ENCODE peak calls at places on chromosomes 11 and 22, in nine cellular contexts. H is fibroblast of pulmonary artery, D is AG10803, M is left lung, F is fibroblast of mammary gland, Q is foreskin fibroblast, R is nephron progenitor cell, W is transverse colon, C is neural crest cell. Z is an unnamed sample.

GRCh38 chr11:64553554-64554201 is 37.3 kb upstream of the SLC22A12 start:
- DNase-seq in H (peak; percentile 70), D (peak; percentile 46), M (peak; percentile 61), F (peak; percentile 61), Q (peak; percentile 72), R (peak; percentile 79), W (peak; percentile 59), C (peak; percentile 71), Z (peak; percentile 51)

GRCh38 chr11:78646564-78647185 is 72.0 kb upstream of the NARS2 start:
- DNase-seq in H (peak; percentile 51), D (peak; percentile 20), M (no peak), F (peak; percentile 44), Q (peak; percentile 60), R (peak; percentile 60), W (peak; percentile 65), C (peak; percentile 48), Z (no peak)

GRCh38 chr22:42304021-42304790 is 33.8 kb upstream of the TCF20 start:
- DNase-seq in H (no peak), D (no peak), M (no peak), F (no peak), Q (no peak), R (peak; percentile 56), W (no peak), C (no peak), Z (no peak)

GRCh38 chr11:66068923-66069714 is 953 bp upstream of the PACS1 start:
- DNase-seq in H (peak; percentile 56), D (peak; percentile 91), M (peak; percentile 56), F (peak; percentile 64), Q (peak; percentile 80), R (no peak), W (peak; percentile 42), C (no peak), Z (peak; percentile 78)

GRCh38 chr22:50342651-50343540 is at the start of gene PPP6R2:
- DNase-seq in H (peak; percentile 62), D (peak; percentile 58), M (peak; percentile 82), F (peak; percentile 48), Q (peak; percentile 88), R (peak; percentile 92), W (peak; percentile 88), C (peak; percentile 85), Z (peak; percentile 79)

GRCh38 chr22:22463855-22464540 is 44.5 kb downstream of the ZNF280B start:
- DNase-seq in H (peak; percentile 79), D (peak; percentile 55), M (no peak), F (peak; percentile 64), Q (peak; percentile 83), R (peak; percentile 75), W (peak; percentile 44), C (peak; percentile 72), Z (no peak)

GRCh38 chr22:45998638-45999378 is 21.8 kb upstream of the WNT7B start:
- DNase-seq in H (no peak), D (no peak), M (peak; percentile 28), F (no peak), Q (no peak), R (no peak), W (no peak), C (no peak), Z (no peak)

GRCh38 chr11:72591785-72592490 is 82.3 kb downstream of the PDE2A start:
- DNase-seq in H (no peak), D (no peak), M (no peak), F (no peak), Q (no peak), R (no peak), W (no peak), C (no peak), Z (no peak)

GRCh38 chr11:72781313-72782080 is 12.3 kb downstream of the STARD10 start:
- DNase-seq in H (no peak), D (no peak), M (no peak), F (no peak), Q (peak; percentile 48), R (peak; percentile 68), W (peak; percentile 64), C (no peak), Z (no peak)

GRCh38 chr11:67700548-67701262 is 26.3 kb upstream of the ALDH3B2 start:
- DNase-seq in H (no peak), D (no peak), M (peak; percentile 40), F (no peak), Q (no peak), R (no peak), W (no peak), C (no peak), Z (no peak)

GRCh38 chr11:66970808-66971442 is 4.2 kb upstream of the C11orf86 start:
- DNase-seq in H (peak; percentile 100), D (peak; percentile 100), M (peak; percentile 72), F (peak; percentile 100), Q (peak; percentile 99), R (no peak), W (peak; percentile 29), C (no peak), Z (peak; percentile 92)

GRCh38 chr11:43278302-43278956 is 33.4 kb upstream of the API5 start:
- DNase-seq in H (peak; percentile 52), D (peak; percentile 30), M (no peak), F (peak; percentile 18), Q (peak; percentile 22), R (no peak), W (no peak), C (no peak), Z (no peak)

GRCh38 chr11:128407962-128408361 is 179.4 kb downstream of the ETS1 start:
- DNase-seq in H (peak; percentile 81), D (peak; percentile 94), M (no peak), F (peak; percentile 62), Q (peak; percentile 89), R (no peak), W (no peak), C (no peak), Z (no peak)

GRCh38 chr11:1205121-1205986 is 17.5 kb upstream of the MUC5B start:
- DNase-seq in H (no peak), D (no peak), M (no peak), F (no peak), Q (no peak), R (no peak), W (peak; percentile 10), C (no peak), Z (peak; percentile 34)

GRCh38 chr22:27776410-27776958 is 25.1 kb downstream of the MN1 start:
- DNase-seq in H (no peak), D (peak; percentile 84), M (no peak), F (no peak), Q (peak; percentile 52), R (no peak), W (no peak), C (peak; percentile 22), Z (no peak)

GRCh38 chr22:36201630-36202312 is at the start of gene APOL4:
- DNase-seq in H (peak; percentile 81), D (peak; percentile 60), M (peak; percentile 72), F (peak; percentile 59), Q (peak; percentile 51), R (no peak), W (peak; percentile 66), C (no peak), Z (no peak)

GRCh38 chr22:24400726-24401596 is 26.4 kb upstream of the ADORA2A start:
- DNase-seq in H (no peak), D (peak; percentile 35), M (no peak), F (peak; percentile 57), Q (peak; percentile 56), R (no peak), W (no peak), C (no peak), Z (peak; percentile 84)

GRCh38 chr11:27012254-27012921 is 18.5 kb downstream of the FIBIN start:
- DNase-seq in H (peak; percentile 79), D (peak; percentile 41), M (no peak), F (peak; percentile 63), Q (peak; percentile 76), R (no peak), W (peak; percentile 14), C (no peak), Z (no peak)

GRCh38 chr11:127126956-127127355 is 126.4 kb upstream of the KIRREL3 start:
- DNase-seq in H (no peak), D (no peak), M (no peak), F (no peak), Q (no peak), R (no peak), W (no peak), C (no peak), Z (no peak)

GRCh38 chr11:64969209-64969608 is 2.7 kb downstream of the MAJIN start:
- DNase-seq in H (peak; percentile 24), D (peak; percentile 9), M (no peak), F (peak; percentile 36), Q (peak; percentile 59), R (no peak), W (peak; percentile 20), C (no peak), Z (no peak)

DNA sequence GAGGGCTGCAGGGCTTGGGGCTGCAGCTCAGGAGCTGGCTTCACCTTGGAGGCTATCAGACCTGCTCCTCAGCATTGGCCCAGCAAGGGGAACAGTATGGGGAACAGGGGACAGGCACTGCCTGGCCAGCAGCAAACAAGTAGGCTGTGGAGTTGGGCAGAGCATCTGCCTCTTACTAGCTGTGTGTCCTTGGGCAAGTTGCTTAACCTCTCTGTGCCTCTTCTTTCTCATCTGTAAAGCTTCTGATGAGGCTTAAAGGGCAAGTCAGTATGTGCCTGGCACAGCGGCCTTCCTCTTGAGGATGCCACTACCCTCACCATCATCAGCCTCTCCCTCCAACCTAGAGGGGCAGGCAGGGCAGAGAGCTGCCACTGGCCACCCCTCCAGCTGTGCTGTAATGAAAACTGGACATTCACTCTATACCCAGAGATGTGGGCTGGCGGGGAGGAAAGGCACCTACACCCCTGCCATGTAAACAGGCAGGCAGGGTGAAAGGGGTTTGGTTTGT is 7.5 kb upstream of the CDKN1C start:
- DNase-seq in H (no peak), D (no peak), M (no peak), F (no peak), Q (no peak), R (no peak), W (no peak), C (no peak), Z (no peak)
- TF ChIP-seq CTCF in H (no peak), D (no peak), M (no peak), F (no peak), Q (no peak), R (no peak), W (no peak), C (no peak), Z (no peak)

GRCh38 chr11:99020324-99021225 is at the start of gene CNTN5:
- DNase-seq in H (peak; percentile 49), D (no peak), M (no peak), F (peak; percentile 7), Q (peak; percentile 1), R (peak; percentile 85), W (peak; percentile 13), C (peak; percentile 52), Z (peak; percentile 41)
- TF ChIP-seq CTCF in H (no peak), D (no peak), M (no peak), F (no peak), Q (no peak), R (no peak), W (no peak), C (peak; percentile 36), Z (no peak)

DNA sequence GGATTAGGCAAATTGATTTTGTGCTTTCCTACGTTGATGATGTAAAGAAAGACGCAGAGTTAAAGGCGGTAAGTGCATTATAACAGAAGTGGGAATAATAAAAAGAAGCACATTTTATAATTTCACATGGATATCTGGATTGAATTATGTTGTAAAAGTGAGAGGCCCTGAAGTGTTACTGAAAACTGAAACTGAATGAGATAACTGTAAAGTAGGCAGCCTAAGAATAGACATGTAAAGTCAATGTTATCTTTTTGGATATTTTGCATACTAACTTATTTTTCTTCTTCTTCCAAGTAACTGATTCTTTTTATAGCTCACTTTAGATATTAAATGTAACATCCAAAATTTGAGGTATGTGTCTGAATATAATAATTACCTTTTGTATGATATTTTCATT is 28.3 kb downstream of the ANO5 start:
- DNase-seq in H (no peak), D (no peak), M (no peak), F (no peak), Q (no peak), R (no peak), W (no peak), C (no peak), Z (no peak)
- TF ChIP-seq CTCF in H (no peak), D (no peak), M (no peak), F (no peak), Q (no peak), R (no peak), W (no peak), C (no peak), Z (no peak)

GRCh38 chr11:133157180-133157579 is 375.1 kb downstream of the OPCML start:
- DNase-seq in H (no peak), D (no peak), M (no peak), F (no peak), Q (no peak), R (no peak), W (no peak), C (peak; percentile 23), Z (no peak)
- TF ChIP-seq CTCF in H (no peak), D (no peak), M (no peak), F (no peak), Q (no peak), R (peak; percentile 22), W (no peak), C (peak; percentile 58), Z (no peak)

Z was measured in CD14-positive monocyte.